ENCODE peak calls at places on chromosomes 12 and 14, in six cellular contexts. Z is HEK293T; H is posterior vena cava; B is myocyte; N is stimulated activated naive CD8-positive, alpha-beta T cell treated with anti-CD3 and anti-CD28 coated beads, Interleukin-15, amount 100 ng/mL, for 72 hours; O is amniotic epithelial cell. F is an unnamed sample.

GRCh38 chr12:84661732-84662326 is 250.8 kb downstream of the SLC6A15 start:
- DNase-seq in Z (no peak), H (no peak), B (peak), N (no peak), O (peak), F (no peak)

GRCh38 chr14:76837524-76837923 is 11.3 kb downstream of the LRRC74A start:
- DNase-seq in Z (no peak), H (no peak), B (no peak), N (no peak), O (no peak), F (no peak)

GRCh38 chr14:90553921-90554336 is 157.1 kb downstream of the CALM1 start:
- DNase-seq in Z (no peak), H (peak), B (no peak), N (no peak), O (no peak), F (peak)

GRCh38 chr14:75242546-75243273 is 35.9 kb upstream of the FOS start:
- DNase-seq in Z (no peak), H (peak), B (peak), N (no peak), O (peak), F (no peak)

GRCh38 chr12:79549531-79550271 is 141.1 kb downstream of the PAWR start:
- DNase-seq in Z (no peak), H (no peak), B (no peak), N (no peak), O (peak), F (no peak)

GRCh38 chr12:69002969-69003368 is 70.0 kb upstream of the CPM start:
- DNase-seq in Z (no peak), H (no peak), B (no peak), N (no peak), O (no peak), F (no peak)

GRCh38 chr12:124392991-124393790 is 98.3 kb downstream of the RFLNA start:
- DNase-seq in Z (no peak), H (peak), B (peak), N (no peak), O (peak), F (peak)

GRCh38 chr12:4910502-4911315 is 1.0 kb downstream of the KCNA1 start:
- DNase-seq in Z (no peak), H (no peak), B (peak), N (peak), O (no peak), F (no peak)

GRCh38 chr12:49673446-49674317 is 33.5 kb downstream of the FMNL3 start:
- DNase-seq in Z (no peak), H (peak), B (peak), N (no peak), O (peak), F (peak)

GRCh38 chr12:39620664-39621658 is 1.4 kb upstream of the ABCD2 start:
- DNase-seq in Z (no peak), H (peak), B (no peak), N (peak), O (no peak), F (no peak)

GRCh38 chr12:88693837-88694445 is 113.7 kb upstream of the KITLG start:
- DNase-seq in Z (no peak), H (no peak), B (no peak), N (no peak), O (peak), F (no peak)

GRCh38 chr14:68495101-68495637 is 297.7 kb downstream of the ZFP36L1 start:
- DNase-seq in Z (no peak), H (no peak), B (no peak), N (no peak), O (no peak), F (no peak)

F was measured in sigmoid colon.